ENCODE peak calls at places on chromosomes 4 and X, in nine cellular contexts. G, P, U, F, H, X, T, Q and R are unnamed samples.

GRCh38 chrX:20143539-20143938 is 1.9 kb upstream of the EIF1AX start:
- DNase-seq in G (no peak), P (no peak), U (no peak), F (no peak), H (no peak), X (no peak), T (no peak), Q (no peak), R (no peak)

GRCh38 chrX:69564665-69565064 is 51.2 kb upstream of the EDA start:
- DNase-seq in G (no peak), P (no peak), U (no peak), F (no peak), H (no peak), X (no peak), T (no peak), Q (no peak), R (no peak)

GRCh38 chrX:41875142-41875541 is 48.2 kb downstream of the CASK start:
- DNase-seq in G (no peak), P (no peak), U (no peak), F (peak; percentile 38), H (no peak), X (no peak), T (no peak), Q (no peak), R (no peak)

GRCh38 chrX:17397074-17397473 is 22.1 kb downstream of the NHS start:
- DNase-seq in G (no peak), P (peak; percentile 45), U (no peak), F (peak; percentile 69), H (no peak), X (no peak), T (no peak), Q (no peak), R (no peak)

GRCh38 chr4:185710487-185710995 is 101.5 kb downstream of the SORBS2 start:
- DNase-seq in G (no peak), P (no peak), U (no peak), F (peak; percentile 78), H (no peak), X (no peak), T (no peak), Q (no peak), R (no peak)

GRCh38 chr4:20356565-20356964 is 104.9 kb downstream of the SLIT2 start:
- DNase-seq in G (no peak), P (no peak), U (no peak), F (peak; percentile 45), H (no peak), X (no peak), T (no peak), Q (no peak), R (no peak)

GRCh38 chr4:97978791-97979488 is 164.3 kb downstream of the STPG2 start:
- DNase-seq in G (no peak), P (no peak), U (no peak), F (no peak), H (no peak), X (no peak), T (no peak), Q (no peak), R (no peak)

GRCh38 chrX:44317196-44317595 is 26.3 kb downstream of the EFHC2 start:
- DNase-seq in G (no peak), P (no peak), U (no peak), F (no peak), H (no peak), X (no peak), T (no peak), Q (no peak), R (no peak)

GRCh38 chr4:78099058-78099457 is 41.9 kb downstream of the FRAS1 start:
- DNase-seq in G (no peak), P (no peak), U (no peak), F (no peak), H (no peak), X (no peak), T (peak; percentile 20), Q (peak; percentile 10), R (no peak)

GRCh38 chr4:7933631-7934510 is 5.8 kb downstream of the AFAP1 start:
- DNase-seq in G (no peak), P (no peak), U (peak; percentile 49), F (peak; percentile 72), H (no peak), X (no peak), T (no peak), Q (no peak), R (no peak)

DNA sequence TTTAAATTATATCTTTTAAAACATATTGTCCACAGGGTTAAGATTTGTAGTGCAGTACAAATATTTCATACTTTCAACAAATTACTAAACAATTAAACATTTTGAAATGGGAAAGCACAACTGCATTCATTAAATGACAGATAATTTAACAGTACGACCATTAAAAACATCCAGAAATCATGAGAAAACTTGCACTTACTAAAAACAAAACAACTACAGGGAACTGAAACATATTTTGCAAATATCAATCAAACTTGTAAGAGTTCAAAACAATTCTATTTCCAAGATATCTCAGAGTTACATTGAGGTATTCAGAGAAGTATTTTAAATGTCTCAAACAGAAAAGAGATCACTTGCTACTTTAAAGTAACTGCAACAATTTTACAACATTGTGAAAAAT is 478.5 kb upstream of the PCDH10 start:
- DNase-seq in G (no peak), P (no peak), U (no peak), F (no peak), H (no peak), X (no peak), T (no peak), Q (no peak), R (no peak)
- H3K27ac ChIP-seq in G (no peak overlapping the region), P (no peak overlapping the region), U (no peak overlapping the region), F (no peak overlapping the region), H (no peak overlapping the region), X (no peak overlapping the region), T (no peak overlapping the region), Q (no peak overlapping the region), R (no peak overlapping the region)

GRCh38 chr4:17723648-17724047 is 57.8 kb downstream of the FAM184B start:
- DNase-seq in G (no peak), P (no peak), U (no peak), F (no peak), H (no peak), X (no peak), T (no peak), Q (no peak), R (no peak)

GRCh38 chr4:17721496-17722360 is 59.7 kb downstream of the FAM184B start:
- DNase-seq in G (no peak), P (peak; percentile 59), U (no peak), F (peak; percentile 54), H (no peak), X (no peak), T (no peak), Q (no peak), R (no peak)

GRCh38 chr4:17719106-17719505 is 62.3 kb downstream of the FAM184B start:
- DNase-seq in G (no peak), P (no peak), U (no peak), F (peak; percentile 2), H (no peak), X (no peak), T (no peak), Q (no peak), R (no peak)

GRCh38 chr4:17718471-17718870 is 63.0 kb downstream of the FAM184B start:
- DNase-seq in G (no peak), P (no peak), U (no peak), F (no peak), H (no peak), X (no peak), T (no peak), Q (no peak), R (no peak)

DNA sequence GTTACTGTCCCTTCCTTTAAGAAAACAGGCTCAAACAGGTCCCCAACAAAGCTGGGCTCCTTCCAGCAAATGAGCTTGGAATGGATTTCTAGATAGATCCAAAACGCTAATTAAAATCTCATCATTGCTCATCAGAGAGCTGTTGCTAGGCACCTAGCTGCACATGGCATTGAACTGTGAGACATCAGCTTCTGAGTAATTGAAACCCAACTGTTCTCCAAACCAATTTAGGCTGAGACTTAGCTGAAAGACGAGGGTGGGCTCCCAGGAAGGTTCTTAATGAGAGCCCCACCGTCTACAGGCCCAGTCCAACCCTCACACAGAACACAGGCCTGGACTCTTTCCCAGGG is 59.1 kb downstream of the FAM184B start:
- DNase-seq in G (no peak), P (no peak), U (no peak), F (no peak), H (no peak), X (no peak), T (no peak), Q (no peak), R (no peak)
- H3K27ac ChIP-seq in G (no peak overlapping the region), P (no peak overlapping the region), U (no peak overlapping the region), F (peak overlapping the region; percentile 12), H (no peak overlapping the region), X (no peak overlapping the region), T (no peak overlapping the region), Q (no peak overlapping the region), R (no peak overlapping the region)

GRCh38 chr4:13704020-13704419 is 76.5 kb upstream of the BOD1L1 start:
- DNase-seq in G (no peak), P (no peak), U (no peak), F (no peak), H (no peak), X (no peak), T (no peak), Q (no peak), R (no peak)

GRCh38 chr4:13705521-13706035 is 78.1 kb upstream of the BOD1L1 start:
- DNase-seq in G (peak; percentile 10), P (peak; percentile 0), U (no peak), F (no peak), H (no peak), X (no peak), T (peak; percentile 65), Q (peak; percentile 55), R (no peak)

GRCh38 chr4:13706130-13706529 is 78.6 kb upstream of the BOD1L1 start:
- DNase-seq in G (no peak), P (peak; percentile 3), U (no peak), F (no peak), H (no peak), X (no peak), T (peak; percentile 16), Q (peak; percentile 13), R (no peak)

GRCh38 chr4:13703096-13703495 is 75.6 kb upstream of the BOD1L1 start:
- DNase-seq in G (no peak), P (no peak), U (no peak), F (no peak), H (no peak), X (no peak), T (no peak), Q (no peak), R (no peak)

GRCh38 chr4:13704761-13705160 is 77.2 kb upstream of the BOD1L1 start:
- DNase-seq in G (no peak), P (no peak), U (no peak), F (no peak), H (no peak), X (no peak), T (no peak), Q (no peak), R (no peak)
- H3K27ac ChIP-seq in G (peak overlapping the region; percentile 17), P (no peak overlapping the region), U (peak overlapping the region; percentile 2), F (no peak overlapping the region), H (no peak overlapping the region), X (no peak overlapping the region), T (peak overlapping the region; percentile 87), Q (peak overlapping the region; percentile 87), R (peak overlapping the region; percentile 93)

GRCh38 chr4:186932631-186933150 is 209.0 kb upstream of the FAT1 start:
- DNase-seq in G (no peak), P (no peak), U (no peak), F (peak; percentile 96), H (no peak), X (no peak), T (no peak), Q (no peak), R (no peak)
- H3K27ac ChIP-seq in G (peak overlapping the region; percentile 29), P (no peak overlapping the region), U (no peak overlapping the region), F (peak overlapping the region; percentile 55), H (no peak overlapping the region), X (no peak overlapping the region), T (no peak overlapping the region), Q (no peak overlapping the region), R (no peak overlapping the region)